ENCODE peak calls at places on chromosomes 7 and 10, in seven cellular contexts. Z is fibroblast of pulmonary artery, H is endothelial cell of umbilical vein, T is foreskin fibroblast, F is lung, D is fibroblast of mammary gland, U is pancreas. E is an unnamed sample.

GRCh38 chr10:88154596-88155250 is 291.3 kb downstream of the PTEN start:
- DNase-seq in Z (peak), H (no peak), T (peak), F (no peak), D (peak), U (no peak), E (peak)

GRCh38 chr7:96314402-96315108 is 7.3 kb downstream of the SLC25A13 start:
- DNase-seq in Z (peak), H (no peak), T (no peak), F (no peak), D (no peak), U (no peak), E (no peak)

GRCh38 chr7:2521952-2522591 is 2.5 kb downstream of the LFNG start:
- DNase-seq in Z (peak), H (peak), T (no peak), F (peak), D (peak), U (peak), E (peak)

GRCh38 chr10:22325272-22325947 is 4.5 kb downstream of the BMI1 start:
- DNase-seq in Z (peak), H (peak), T (peak), F (peak), D (peak), U (peak), E (peak)

GRCh38 chr7:157013602-157014549 is 3.4 kb upstream of the MNX1 start:
- DNase-seq in Z (no peak), H (no peak), T (no peak), F (no peak), D (no peak), U (no peak), E (no peak)

GRCh38 chr7:47454066-47454950 is 127.6 kb downstream of the TNS3 start:
- DNase-seq in Z (no peak), H (no peak), T (peak), F (no peak), D (peak), U (no peak), E (no peak)

GRCh38 chr10:62021116-62021515 is 119.6 kb downstream of the ARID5B start:
- DNase-seq in Z (no peak), H (no peak), T (no peak), F (no peak), D (no peak), U (no peak), E (no peak)

GRCh38 chr7:26397326-26397725 is 105.7 kb downstream of the SNX10 start:
- DNase-seq in Z (no peak), H (no peak), T (no peak), F (no peak), D (no peak), U (peak), E (no peak)

GRCh38 chr7:75738975-75739795 is 444 bp upstream of the HIP1 start:
- DNase-seq in Z (peak), H (peak), T (peak), F (peak), D (peak), U (peak), E (peak)

GRCh38 chr10:104450954-104451353 is 97.3 kb downstream of the CFAP58 start:
- DNase-seq in Z (no peak), H (no peak), T (no peak), F (no peak), D (peak), U (no peak), E (no peak)

GRCh38 chr7:68571286-68571685 is 1027.0 kb upstream of the AUTS2 start:
- DNase-seq in Z (no peak), H (no peak), T (no peak), F (no peak), D (no peak), U (no peak), E (no peak)

GRCh38 chr10:91220194-91220953 is at the start of gene PCGF5:
- DNase-seq in Z (peak), H (peak), T (peak), F (peak), D (peak), U (peak), E (peak)
- TF ChIP-seq CTCF in Z (no peak), H (peak), T (peak), F (no peak), D (no peak), U (peak), E (no peak)

GRCh38 chr7:27737591-27737990 is 2.4 kb upstream of the TAX1BP1 start:
- DNase-seq in Z (no peak), H (no peak), T (no peak), F (no peak), D (no peak), U (no peak), E (no peak)
- H3K4me3 ChIP-seq in Z (no peak), H (no peak), T (no peak), F (no peak), D (no peak), U (no peak), E (no peak)

DNA sequence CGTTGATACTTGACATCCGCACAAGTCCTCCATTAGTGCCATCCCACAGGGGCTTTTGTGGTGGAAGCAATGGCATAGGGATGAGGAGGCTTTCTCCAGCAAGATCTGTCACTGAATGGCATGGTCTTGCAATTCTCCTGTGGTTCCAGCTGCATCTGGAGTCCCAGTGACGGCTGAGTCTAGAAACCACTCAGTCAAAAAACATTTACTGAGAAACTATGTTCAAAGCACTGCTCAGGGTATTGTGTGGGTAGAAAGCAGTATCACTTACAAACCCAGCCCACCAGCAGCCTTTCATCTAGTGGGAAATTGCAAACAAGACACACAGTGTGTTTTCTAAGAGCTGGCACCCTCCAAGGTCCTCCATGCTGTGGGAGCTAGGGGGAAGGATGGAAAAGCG is 135.0 kb upstream of the YAE1 start:
- DNase-seq in Z (no peak), H (no peak), T (no peak), F (no peak), D (no peak), U (no peak), E (no peak)
- TF ChIP-seq CTCF in Z (no peak), H (no peak), T (no peak), F (no peak), D (no peak), U (no peak), E (no peak)

GRCh38 chr10:91901784-91902677 is 7.3 kb downstream of the FGFBP3 start:
- DNase-seq in Z (peak), H (peak), T (peak), F (no peak), D (peak), U (no peak), E (peak)
- H3K4me3 ChIP-seq in Z (no peak), H (no peak), T (no peak), F (no peak), D (no peak), U (no peak), E (no peak)

GRCh38 chr7:134611611-134612151 is 35.0 kb upstream of the BPGM start:
- DNase-seq in Z (no peak), H (no peak), T (no peak), F (no peak), D (no peak), U (no peak), E (no peak)

GRCh38 chr7:134613623-134614347 is 32.9 kb upstream of the BPGM start:
- DNase-seq in Z (peak), H (peak), T (peak), F (no peak), D (peak), U (no peak), E (peak)

GRCh38 chr7:134605978-134606923 is 40.4 kb upstream of the BPGM start:
- DNase-seq in Z (peak), H (peak), T (peak), F (peak), D (peak), U (peak), E (peak)

GRCh38 chr7:134616611-134617010 is 30.0 kb upstream of the BPGM start:
- DNase-seq in Z (no peak), H (no peak), T (no peak), F (no peak), D (no peak), U (no peak), E (no peak)

DNA sequence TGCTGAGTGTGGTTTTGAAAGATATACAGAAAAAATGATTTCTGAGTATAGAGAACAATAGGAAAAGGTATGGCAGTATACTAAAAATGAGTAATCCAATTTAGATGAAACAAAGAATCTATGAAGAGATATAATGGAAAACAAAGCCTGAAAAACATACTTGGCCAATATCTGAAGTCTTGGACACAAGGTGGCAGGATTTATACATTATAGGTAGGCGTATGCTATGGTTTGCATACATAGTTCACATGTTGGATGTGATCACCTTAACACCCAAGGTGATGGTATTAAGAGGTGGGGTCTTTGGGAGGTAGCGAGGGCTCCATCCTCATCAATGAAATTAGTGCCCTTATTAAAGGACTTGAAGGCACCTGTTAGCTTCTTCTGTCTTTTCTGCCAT is 34.5 kb upstream of the BPGM start:
- DNase-seq in Z (no peak), H (peak), T (no peak), F (no peak), D (no peak), U (no peak), E (no peak)
- TF ChIP-seq CTCF in Z (no peak), H (no peak), T (no peak), F (no peak), D (no peak), U (no peak), E (no peak)

DNA sequence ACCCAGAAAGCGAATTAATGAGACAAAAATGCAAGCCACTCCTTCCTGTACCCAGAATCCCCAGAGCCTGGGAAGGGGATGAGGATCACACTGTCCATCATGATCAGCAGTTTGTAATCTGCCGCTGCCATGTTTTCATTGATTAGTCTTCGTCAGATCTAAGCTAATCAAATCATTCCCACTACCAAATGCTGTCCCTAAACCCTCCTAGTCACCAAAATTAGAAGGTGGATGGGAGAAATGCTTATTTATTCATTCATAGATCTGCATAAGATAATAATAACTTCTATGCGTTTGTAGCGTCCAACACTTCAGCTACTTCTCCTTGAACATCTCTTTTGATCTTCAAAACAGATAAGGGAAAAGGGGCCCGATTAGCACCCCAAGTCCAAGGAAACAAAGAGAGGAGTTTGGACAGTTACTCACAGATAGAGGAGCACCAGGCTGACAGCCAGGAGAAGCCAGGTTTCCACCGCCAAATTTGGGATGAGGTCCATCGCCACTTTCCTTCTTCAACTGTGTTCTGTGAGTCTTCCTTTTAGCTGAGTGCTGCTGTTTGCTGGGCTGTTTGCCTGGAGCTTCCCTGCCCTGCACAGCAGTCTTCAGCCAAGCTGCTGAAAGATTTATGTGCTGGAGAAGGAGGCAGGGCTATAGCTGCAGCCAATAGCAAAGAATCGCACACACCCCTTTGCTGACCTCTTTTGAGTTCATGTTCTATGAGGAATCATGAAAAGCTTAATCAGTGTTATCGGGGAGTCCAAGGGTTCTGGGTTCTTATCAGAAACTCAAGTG is at the start of gene CYP3A5:
- DNase-seq in Z (no peak), H (no peak), T (peak), F (no peak), D (peak), U (peak), E (no peak)
- H3K4me3 ChIP-seq in Z (no peak), H (no peak), T (peak), F (peak), D (peak), U (no peak), E (no peak)

GRCh38 chr10:101029520-101030309 is 1.2 kb downstream of the PDZD7 start:
- DNase-seq in Z (no peak), H (no peak), T (no peak), F (no peak), D (no peak), U (peak), E (no peak)
- TF ChIP-seq CTCF in Z (peak), H (peak), T (peak), F (no peak), D (peak), U (no peak), E (peak)

DNA sequence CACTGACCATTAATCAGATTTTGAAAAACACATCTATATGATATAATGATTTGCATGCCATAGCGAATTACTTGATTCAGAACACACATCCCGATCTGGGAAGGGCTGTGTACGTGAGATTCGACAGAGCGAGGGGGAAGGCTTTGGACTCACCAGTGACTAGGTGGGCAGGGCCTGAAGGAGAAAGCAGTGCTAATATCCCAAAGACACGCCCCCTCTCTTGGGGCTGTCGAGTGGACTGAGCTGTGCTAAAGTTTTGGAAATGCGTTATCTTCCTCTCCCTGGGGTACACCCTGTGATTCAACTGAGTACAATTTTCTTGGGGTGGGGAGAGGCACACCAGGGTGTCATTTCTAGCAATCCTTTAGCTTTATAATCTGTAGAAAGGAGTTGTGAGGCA is 1.8 kb downstream of the LRRC17 start:
- DNase-seq in Z (peak), H (no peak), T (peak), F (no peak), D (peak), U (no peak), E (peak)
- H3K4me3 ChIP-seq in Z (peak), H (no peak), T (peak), F (no peak), D (peak), U (no peak), E (peak)